ENCODE peak calls at places on chromosome 2, in four cellular contexts. One of them, this sample, is unnamed.

GRCh38 chr2:11473604-11474440 is 7.9 kb upstream of the E2F6 start:
- DNase-seq in tibial nerve: no peak
- DNase-seq in psoas muscle: no peak
- DNase-seq in brain microvascular endothelial cell: no peak
- DNase-seq in this sample: no peak

GRCh38 chr2:238569415-238570195 is 142.9 kb downstream of the ASB1 start:
- DNase-seq in psoas muscle: no peak
- DNase-seq in brain microvascular endothelial cell: no peak
- DNase-seq in tibial nerve: no peak
- DNase-seq in this sample: no peak

GRCh38 chr2:228648541-228648940 is 467.1 kb upstream of the SPHKAP start:
- DNase-seq in brain microvascular endothelial cell: no peak
- DNase-seq in psoas muscle: no peak
- DNase-seq in tibial nerve: no peak
- DNase-seq in this sample: no peak

GRCh38 chr2:239540174-239540573 is 139.4 kb upstream of the HDAC4 start:
- DNase-seq in tibial nerve: no peak
- DNase-seq in brain microvascular endothelial cell: no peak
- DNase-seq in psoas muscle: no peak
- DNase-seq in this sample: no peak

GRCh38 chr2:112938904-112939303 is 27.9 kb downstream of the IL37 start:
- DNase-seq in psoas muscle: no peak
- DNase-seq in brain microvascular endothelial cell: peak
- DNase-seq in tibial nerve: no peak
- DNase-seq in this sample: no peak

GRCh38 chr2:64996914-64997313 is 7.7 kb downstream of the SLC1A4 start:
- DNase-seq in tibial nerve: no peak
- DNase-seq in psoas muscle: no peak
- DNase-seq in brain microvascular endothelial cell: no peak
- DNase-seq in this sample: no peak

GRCh38 chr2:233544079-233544690 is 22.4 kb downstream of the USP40 start:
- DNase-seq in tibial nerve: no peak
- DNase-seq in brain microvascular endothelial cell: no peak
- DNase-seq in psoas muscle: no peak
- DNase-seq in this sample: no peak

GRCh38 chr2:23526114-23526513 is 141.1 kb downstream of the KLHL29 start:
- DNase-seq in tibial nerve: no peak
- DNase-seq in brain microvascular endothelial cell: no peak
- DNase-seq in psoas muscle: peak
- DNase-seq in this sample: no peak

GRCh38 chr2:217852812-217853211 is 150.0 kb downstream of the TNS1 start:
- DNase-seq in tibial nerve: no peak
- DNase-seq in psoas muscle: no peak
- DNase-seq in brain microvascular endothelial cell: no peak
- DNase-seq in this sample: no peak

DNA sequence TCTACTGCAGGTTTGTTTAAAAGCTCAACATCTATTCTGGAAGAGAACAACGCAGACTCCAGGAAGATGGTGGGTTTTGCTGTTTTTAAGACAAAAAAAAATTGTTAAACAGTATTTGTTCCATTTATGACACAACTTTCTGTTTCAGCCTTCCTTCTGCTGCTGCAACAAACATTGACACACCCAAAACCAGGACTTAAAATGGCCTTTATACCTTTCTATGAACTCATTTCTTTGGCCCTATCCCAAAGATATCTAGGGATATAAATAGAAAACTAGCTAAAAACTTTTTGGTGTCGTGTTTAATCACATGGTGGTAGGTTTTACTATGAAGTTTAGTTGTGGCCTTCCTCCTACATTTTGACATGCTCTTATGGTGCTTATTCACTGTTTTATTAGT is 964 bp upstream of the GALNT3 start:
- DNase-seq in brain microvascular endothelial cell: no peak
- DNase-seq in tibial nerve: no peak
- DNase-seq in psoas muscle: no peak
- DNase-seq in this sample: no peak
- H3K27ac ChIP-seq in brain microvascular endothelial cell: no peak
- H3K27ac ChIP-seq in tibial nerve: no peak
- H3K27ac ChIP-seq in psoas muscle: no peak
- H3K27ac ChIP-seq in this sample: no peak

DNA sequence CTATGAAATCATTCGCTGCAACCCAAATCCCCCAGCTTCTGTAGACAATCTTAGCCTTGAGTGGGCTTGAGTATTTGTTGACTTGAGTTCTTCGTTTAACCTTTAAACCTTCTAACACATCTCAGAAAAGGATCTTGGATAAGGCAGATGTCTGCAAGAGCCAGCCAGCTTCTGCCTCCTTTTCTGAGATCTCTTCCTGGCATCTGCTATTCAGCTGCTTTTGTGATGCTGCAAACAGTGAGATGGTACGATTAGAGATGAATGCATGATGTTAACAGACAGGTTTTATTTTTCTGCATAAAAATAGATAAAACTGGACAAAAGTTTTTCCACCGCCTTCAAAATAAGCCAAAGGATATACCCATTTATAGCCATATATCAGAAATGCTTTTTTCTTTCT is 37.6 kb downstream of the NRP2 start:
- DNase-seq in brain microvascular endothelial cell: no peak
- DNase-seq in psoas muscle: no peak
- DNase-seq in tibial nerve: no peak
- DNase-seq in this sample: no peak
- H3K27ac ChIP-seq in brain microvascular endothelial cell: no peak
- H3K27ac ChIP-seq in psoas muscle: no peak
- H3K27ac ChIP-seq in tibial nerve: peak
- H3K27ac ChIP-seq in this sample: no peak

DNA sequence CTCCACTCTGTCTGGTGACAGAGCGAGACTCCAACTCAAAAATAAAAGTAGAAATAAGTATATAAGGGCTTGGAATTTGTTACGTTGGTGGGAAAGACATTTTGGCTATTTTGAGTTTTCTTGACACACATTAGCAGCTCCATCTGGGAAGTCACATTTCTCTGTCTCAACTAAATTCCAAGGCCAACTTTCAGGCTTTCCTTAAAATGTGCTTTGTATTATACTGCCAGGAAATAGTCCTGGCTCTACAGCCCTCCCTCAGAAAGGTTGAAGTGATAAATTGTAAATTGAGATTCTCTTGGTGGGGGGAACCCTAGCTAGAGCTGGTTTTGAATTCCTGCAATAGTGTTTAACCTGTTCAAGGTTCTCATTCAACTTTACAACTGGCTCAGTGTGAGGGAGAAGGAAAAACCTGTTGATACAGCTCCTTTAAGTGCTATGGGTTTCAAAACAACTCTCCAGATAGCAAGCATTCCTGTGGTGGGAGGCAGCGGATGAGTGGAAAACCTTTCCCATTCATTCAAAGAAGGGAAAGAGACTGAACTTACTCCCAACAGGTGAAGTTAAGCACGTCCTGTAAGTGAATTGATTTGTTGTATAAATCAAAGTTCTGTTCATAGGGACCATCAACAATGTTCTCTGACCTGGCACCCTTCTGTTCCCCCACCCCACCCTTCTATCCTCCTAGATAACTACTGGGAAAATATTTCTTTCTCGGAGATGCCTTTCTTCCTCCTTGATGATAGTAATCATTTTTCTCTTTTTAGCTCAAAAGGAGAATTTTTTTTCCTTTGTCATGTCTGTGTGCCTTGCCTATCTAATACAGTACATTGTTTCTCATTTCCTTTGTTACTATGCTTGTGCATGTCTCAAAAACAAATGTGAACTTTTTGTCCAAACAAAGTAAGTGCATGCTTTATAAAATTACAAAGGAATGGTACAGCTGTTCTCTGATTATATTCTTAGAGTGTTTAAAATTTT is 44.2 kb upstream of the SLC39A10 start:
- DNase-seq in brain microvascular endothelial cell: peak
- DNase-seq in tibial nerve: no peak
- DNase-seq in psoas muscle: no peak
- DNase-seq in this sample: no peak
- H3K27ac ChIP-seq in brain microvascular endothelial cell: peak
- H3K27ac ChIP-seq in tibial nerve: no peak
- H3K27ac ChIP-seq in psoas muscle: peak
- H3K27ac ChIP-seq in this sample: no peak

DNA sequence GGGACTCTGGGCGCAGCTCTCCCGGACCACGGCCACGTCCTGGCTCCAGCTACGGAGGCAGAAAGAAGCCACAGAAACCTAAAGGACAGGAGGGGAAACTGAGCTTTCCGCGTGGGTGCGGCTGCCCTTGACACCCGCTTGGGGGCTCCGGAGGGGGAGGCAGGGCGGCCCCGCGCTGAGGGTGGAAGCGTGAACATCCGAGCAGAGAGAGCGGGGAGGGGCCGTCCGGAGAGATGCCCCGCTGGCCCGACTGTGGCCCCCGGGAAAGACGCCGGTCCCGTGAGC is 80.5 kb downstream of the GFPT1 start:
- DNase-seq in brain microvascular endothelial cell: no peak
- DNase-seq in psoas muscle: no peak
- DNase-seq in tibial nerve: no peak
- DNase-seq in this sample: no peak
- H3K27ac ChIP-seq in brain microvascular endothelial cell: peak
- H3K27ac ChIP-seq in psoas muscle: peak
- H3K27ac ChIP-seq in tibial nerve: peak
- H3K27ac ChIP-seq in this sample: no peak

GRCh38 chr2:150136407-150136806 is 351.1 kb downstream of the RND3 start:
- DNase-seq in psoas muscle: no peak
- DNase-seq in tibial nerve: no peak
- DNase-seq in brain microvascular endothelial cell: no peak
- DNase-seq in this sample: no peak
- H3K27ac ChIP-seq in psoas muscle: no peak
- H3K27ac ChIP-seq in tibial nerve: no peak
- H3K27ac ChIP-seq in brain microvascular endothelial cell: no peak
- H3K27ac ChIP-seq in this sample: no peak

This sample was measured in substantia nigra.